ENCODE peak calls at places on chromosomes 13 and 19, in five cellular contexts. E is stimulated activated CD8-positive, alpha-beta memory T cell treated with anti-CD3 and anti-CD28 coated beads, Interleukin-4, amount 100 ng/mL, for 24 hours; S is PC-9; D is AG09309; A is amniotic epithelial cell. L is an unnamed sample.

GRCh38 chr19:8558325-8558724 is 18.9 kb downstream of the MYO1F start:
- DNase-seq in E (no peak), A (no peak), D (no peak), S (no peak), L (no peak)

GRCh38 chr19:49567722-49568454 is 12.5 kb downstream of the NOSIP start:
- DNase-seq in A (peak), S (peak), D (no peak), E (no peak), L (no peak)

GRCh38 chr19:6222884-6223283 is 56.9 kb downstream of the MLLT1 start:
- DNase-seq in A (no peak), S (no peak), E (no peak), D (no peak), L (no peak)

GRCh38 chr19:35963514-35963913 is 27.3 kb downstream of the LRFN3 start:
- DNase-seq in S (no peak), A (peak), E (no peak), D (no peak), L (peak)

GRCh38 chr13:23325191-23325590 is 108.3 kb downstream of the SACS start:
- DNase-seq in D (no peak), A (no peak), S (no peak), E (no peak), L (no peak)

GRCh38 chr19:27974082-27974513 is 1238.9 kb downstream of the UQCRFS1 start:
- DNase-seq in A (no peak), E (no peak), S (no peak), D (no peak), L (peak)

GRCh38 chr13:73715114-73715909 is 418.9 kb downstream of the KLF12 start:
- DNase-seq in S (no peak), A (no peak), E (no peak), D (no peak), L (no peak)

GRCh38 chr19:29084266-29084665 is 128.7 kb downstream of the UQCRFS1 start:
- DNase-seq in E (no peak), D (peak), A (no peak), S (no peak), L (peak)

GRCh38 chr19:44869728-44870470 is 21.2 kb upstream of the TOMM40 start:
- DNase-seq in A (peak), D (no peak), S (no peak), E (no peak), L (no peak)

GRCh38 chr19:10654610-10655456 is 687 bp downstream of the ILF3 start:
- DNase-seq in A (no peak), E (peak), D (no peak), S (no peak), L (peak)

GRCh38 chr13:113500530-113501265 is 10.2 kb upstream of the DCUN1D2 start:
- DNase-seq in A (no peak), S (no peak), D (no peak), E (no peak), L (no peak)

GRCh38 chr19:31586282-31586681 is 237.0 kb upstream of the TSHZ3 start:
- DNase-seq in D (no peak), S (no peak), A (no peak), E (no peak), L (no peak)

GRCh38 chr13:21435710-21436151 is 23.4 kb downstream of the ZDHHC20 start:
- DNase-seq in A (peak), E (peak), D (peak), S (peak), L (no peak)

GRCh38 chr13:46951516-46951915 is 54.7 kb upstream of the HTR2A start:
- DNase-seq in A (peak), S (peak), D (no peak), E (no peak), L (no peak)

GRCh38 chr19:53865918-53866696 is 1.6 kb upstream of the MYADM start:
- DNase-seq in E (peak), D (no peak), A (no peak), S (peak), L (peak)

GRCh38 chr19:40638327-40638726 is 37.2 kb downstream of the LTBP4 start:
- DNase-seq in S (no peak), E (no peak), A (no peak), D (no peak), L (no peak)

GRCh38 chr19:2305974-2306806 is 1.8 kb downstream of the LINGO3 start:
- DNase-seq in S (no peak), E (no peak), D (no peak), A (no peak), L (no peak)

GRCh38 chr19:46502891-46503290 is 7.2 kb upstream of the PNMA8B start:
- DNase-seq in D (no peak), S (no peak), E (no peak), A (no peak), L (no peak)

GRCh38 chr13:113639661-113640262 is 18.2 kb downstream of the ATP4B start:
- DNase-seq in D (no peak), E (no peak), S (no peak), A (no peak), L (no peak)

GRCh38 chr13:28492527-28493367 is 2.2 kb downstream of the FLT1 start:
- DNase-seq in D (no peak), S (no peak), E (peak), A (no peak), L (no peak)

GRCh38 chr13:112376050-112376681 is at the start of gene SPACA7:
- DNase-seq in E (no peak), S (no peak), D (no peak), A (no peak), L (no peak)

GRCh38 chr19:6737873-6738725 is 719 bp upstream of the GPR108 start:
- DNase-seq in A (peak), S (peak), D (peak), E (peak), L (peak)

GRCh38 chr19:12974301-12975220 is 5.2 kb downstream of the DAND5 start:
- DNase-seq in A (no peak), S (no peak), E (no peak), D (no peak), L (no peak)

GRCh38 chr19:2381151-2381822 is 21.2 kb downstream of the TMPRSS9 start:
- DNase-seq in A (peak), E (no peak), S (no peak), D (no peak), L (no peak)

L was measured in H9.